ENCODE peak calls at places on chromosomes 4 and X, in seven cellular contexts. L is neural progenitor cell, B is right atrium auricular region, Q is osteoblast, R is upper lobe of right lung, A is SK-N-SH, K is hepatocyte. Y is an unnamed sample. For H3K36me3 and H3K4me1, the result is how much of the 10 kb centered on the place peaks cover.

GRCh38 chr4:6887591-6888371 is 21.8 kb upstream of the TBC1D14 start:
- DNase-seq in L (no peak), B (peak), Q (peak), R (peak), A (no peak), K (no peak), Y (no peak)

GRCh38 chr4:111736516-111736915 is 408.7 kb upstream of the FAM241A start:
- DNase-seq in L (no peak), B (no peak), Q (no peak), R (no peak), A (no peak), K (no peak), Y (no peak)

GRCh38 chrX:120306640-120307039 is 4.6 kb downstream of the TMEM255A start:
- DNase-seq in L (no peak), B (no peak), Q (no peak), R (no peak), A (no peak), K (no peak), Y (no peak)

GRCh38 chr4:60759518-60760245 is 440.4 kb upstream of the ADGRL3 start:
- DNase-seq in L (no peak), B (no peak), Q (no peak), R (no peak), A (no peak), K (no peak), Y (no peak)

GRCh38 chrX:24513416-24513815 is 48.3 kb downstream of the PDK3 start:
- DNase-seq in L (no peak), B (no peak), Q (no peak), R (no peak), A (no peak), K (no peak), Y (no peak)

GRCh38 chr4:84482564-84483563 is 16.2 kb downstream of the NKX6-1 start:
- DNase-seq in L (peak), B (no peak), Q (peak), R (peak), A (peak), K (no peak), Y (no peak)

GRCh38 chrX:122565952-122566351 is 618.1 kb upstream of the GRIA3 start:
- DNase-seq in L (no peak), B (no peak), Q (peak), R (no peak), A (peak), K (peak), Y (no peak)

GRCh38 chr4:2832981-2833670 is 10.5 kb upstream of the ADD1 start:
- DNase-seq in L (no peak), B (no peak), Q (peak), R (no peak), A (no peak), K (no peak), Y (peak)

GRCh38 chr4:56828784-56829535 is 7.5 kb upstream of the SPINK2 start:
- DNase-seq in L (no peak), B (no peak), Q (peak), R (no peak), A (no peak), K (no peak), Y (no peak)

GRCh38 chr4:113452868-113453620 is 308.5 kb downstream of the CAMK2D start:
- DNase-seq in L (peak), B (no peak), Q (no peak), R (no peak), A (no peak), K (no peak), Y (no peak)

GRCh38 chr4:163048447-163048846 is 118.2 kb downstream of the NAF1 start:
- DNase-seq in L (peak), B (no peak), Q (peak), R (no peak), A (peak), K (peak), Y (no peak)

GRCh38 chr4:37793562-37793961 is 32.9 kb upstream of the PGM2 start:
- DNase-seq in L (peak), B (no peak), Q (no peak), R (no peak), A (no peak), K (no peak), Y (no peak)

GRCh38 chrX:16212436-16212835 is 45.2 kb downstream of the MAGEB17 start:
- DNase-seq in L (peak), B (no peak), Q (peak), R (no peak), A (peak), K (peak), Y (no peak)

DNA sequence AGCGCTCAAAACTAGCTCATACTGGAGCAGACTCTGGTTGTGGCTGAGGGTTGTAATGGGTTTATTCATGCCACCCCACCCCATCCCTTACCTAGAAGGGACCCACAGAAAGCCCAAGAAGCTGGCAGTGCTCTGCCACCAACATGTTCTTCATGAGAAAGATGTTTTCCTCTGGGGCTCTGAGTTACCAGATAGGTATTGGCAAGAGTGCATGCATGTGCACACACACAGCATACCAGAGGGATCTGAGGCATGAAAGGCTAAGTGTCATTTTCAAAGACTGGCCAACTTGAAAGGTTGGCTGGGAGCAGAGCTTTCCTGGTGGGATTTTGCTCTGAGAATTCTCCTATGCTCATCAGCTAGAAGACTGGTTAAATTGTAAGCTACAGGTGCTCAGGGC is 65.2 kb downstream of the PHOX2B start:
- DNase-seq in L (no peak), B (no peak), Q (no peak), R (no peak), A (no peak), K (no peak), Y (no peak)
- H3K36me3 ChIP-seq in L (under half), B (half or more), Q (under half), R (half or more), A (under half), K (under half), Y (half or more)

GRCh38 chrX:95382799-95383198 is 1301.8 kb upstream of the DIAPH2 start:
- DNase-seq in L (no peak), B (no peak), Q (no peak), R (no peak), A (no peak), K (no peak), Y (no peak)
- H3K27ac ChIP-seq in L (no peak), B (no peak), Q (no peak), R (no peak), A (no peak), K (no peak), Y (no peak)

GRCh38 chr4:48227662-48228061 is 42.0 kb downstream of the TEC start:
- DNase-seq in L (no peak), B (no peak), Q (no peak), R (no peak), A (no peak), K (no peak), Y (no peak)

GRCh38 chr4:48226199-48226598 is 43.4 kb downstream of the TEC start:
- DNase-seq in L (no peak), B (no peak), Q (no peak), R (no peak), A (no peak), K (no peak), Y (no peak)

GRCh38 chr4:48223633-48224295 is 45.9 kb downstream of the TEC start:
- DNase-seq in L (no peak), B (no peak), Q (no peak), R (no peak), A (no peak), K (no peak), Y (no peak)

GRCh38 chr4:48225368-48226141 is 44.1 kb downstream of the TEC start:
- DNase-seq in L (no peak), B (no peak), Q (no peak), R (no peak), A (no peak), K (no peak), Y (no peak)

DNA sequence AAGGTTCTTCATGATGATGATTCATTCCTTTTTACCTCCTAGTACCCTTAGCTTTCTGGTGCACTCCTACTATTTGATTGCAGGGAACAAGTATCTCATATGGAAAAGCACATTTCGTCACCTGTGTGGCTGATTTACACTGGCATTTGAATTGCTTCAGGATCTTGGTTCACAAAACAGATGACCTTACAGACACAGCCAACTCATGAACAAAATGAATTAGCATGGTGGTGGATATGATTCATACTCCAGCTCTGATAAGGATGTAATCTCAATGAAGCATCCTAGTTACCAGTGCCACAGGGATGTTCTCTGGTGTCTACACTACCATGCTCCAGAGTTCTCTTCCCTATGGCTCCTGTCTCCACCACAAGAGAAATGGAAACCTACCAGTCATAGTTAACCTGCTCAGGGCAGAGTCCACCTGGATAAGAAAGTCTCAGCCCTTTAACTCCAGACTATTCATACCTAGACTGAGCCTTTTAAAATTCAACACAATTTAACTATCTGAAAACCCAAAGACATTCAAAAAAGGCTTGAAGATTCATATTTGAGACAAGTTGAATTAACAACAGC is 40.7 kb downstream of the TEC start:
- DNase-seq in L (no peak), B (no peak), Q (no peak), R (no peak), A (peak), K (no peak), Y (no peak)
- H3K4me1 ChIP-seq in L (under half), B (under half), Q (under half), R (under half), A (under half), K (under half), Y (under half)

GRCh38 chrX:1389993-1390285 is 2.0 kb downstream of the SLC25A6 start:
- DNase-seq in L (no peak), B (peak), Q (no peak), R (peak), A (no peak), K (no peak), Y (peak)

GRCh38 chrX:1392376-1393130 is 640 bp upstream of the SLC25A6 start:
- DNase-seq in L (peak), B (no peak), Q (peak), R (peak), A (peak), K (peak), Y (no peak)

GRCh38 chrX:1391370-1391706 is 575 bp downstream of the SLC25A6 start:
- DNase-seq in L (peak), B (no peak), Q (peak), R (no peak), A (peak), K (peak), Y (no peak)

GRCh38 chrX:1390621-1391369 is 1.1 kb downstream of the SLC25A6 start:
- DNase-seq in L (peak), B (peak), Q (no peak), R (peak), A (no peak), K (no peak), Y (peak)

DNA sequence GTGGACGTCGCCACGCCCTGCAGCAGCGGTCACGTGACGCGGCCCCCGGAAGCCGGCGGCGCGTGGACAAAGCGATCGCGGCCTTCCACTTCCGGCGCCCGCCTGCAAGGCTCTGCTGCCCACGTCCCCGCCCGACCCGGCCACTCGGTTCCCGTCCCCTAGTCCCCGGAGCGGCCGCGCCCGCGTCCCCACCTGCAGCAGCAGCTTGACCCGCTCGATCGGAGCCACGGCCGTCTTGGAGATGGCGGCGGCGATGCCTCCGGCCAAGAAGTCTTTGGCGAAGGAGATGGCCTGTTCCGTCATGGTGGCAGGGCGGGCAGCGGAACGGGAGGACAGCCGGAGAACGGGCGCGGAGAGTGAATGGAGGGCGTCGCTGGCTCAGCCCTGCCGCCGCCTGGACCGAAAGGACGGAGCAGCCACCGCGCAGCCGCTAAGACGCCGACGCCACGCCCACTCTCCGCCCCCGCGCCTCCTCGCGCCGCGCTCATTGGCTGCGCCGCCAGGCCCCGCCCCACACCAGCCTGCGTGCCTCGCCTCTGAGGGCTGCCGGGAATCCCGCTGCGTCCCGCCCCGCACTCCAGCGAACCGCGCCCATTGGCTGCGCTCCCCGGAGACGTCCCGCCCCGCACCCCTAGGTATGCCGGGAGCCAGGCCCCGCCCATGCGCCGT is at the start of gene SLC25A6:
- DNase-seq in L (peak), B (peak), Q (peak), R (peak), A (peak), K (peak), Y (peak)
- H3K36me3 ChIP-seq in L (under half), B (under half), Q (under half), R (under half), A (under half), K (under half), Y (under half)

DNA sequence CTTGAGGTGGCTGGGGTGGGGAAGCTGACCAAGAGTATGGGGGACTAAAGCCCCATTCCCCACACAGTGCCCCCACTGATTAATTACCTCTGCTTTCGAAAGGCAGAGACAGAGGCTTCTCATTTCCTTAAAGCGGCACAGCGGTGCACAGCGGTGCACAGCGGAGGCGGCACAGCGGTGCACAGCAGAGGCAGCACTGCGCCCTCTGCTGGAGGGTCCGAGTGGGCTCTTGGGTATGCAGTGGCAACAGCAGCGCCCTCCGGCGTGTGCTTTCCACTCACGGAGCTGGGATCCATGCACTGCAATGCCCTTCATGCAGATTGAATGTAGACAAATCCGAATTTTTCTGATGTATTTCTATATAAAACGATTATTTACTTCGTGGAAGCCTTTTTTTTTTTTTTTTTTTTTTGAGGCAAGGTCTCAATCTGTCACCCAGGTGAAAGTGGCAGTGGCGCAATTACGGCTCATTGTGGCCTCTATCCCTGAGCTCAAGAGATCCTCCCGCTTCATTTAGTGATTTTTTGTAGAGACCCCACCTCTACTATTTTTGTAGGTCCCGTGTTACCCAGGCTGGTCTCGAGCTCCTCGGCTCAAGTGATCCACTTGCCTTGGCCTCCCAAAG is 19.7 kb upstream of the PRPS2 start:
- DNase-seq in L (peak), B (no peak), Q (no peak), R (peak), A (peak), K (peak), Y (no peak)
- H3K27ac ChIP-seq in L (no peak), B (no peak), Q (no peak), R (no peak), A (no peak), K (no peak), Y (no peak)

DNA sequence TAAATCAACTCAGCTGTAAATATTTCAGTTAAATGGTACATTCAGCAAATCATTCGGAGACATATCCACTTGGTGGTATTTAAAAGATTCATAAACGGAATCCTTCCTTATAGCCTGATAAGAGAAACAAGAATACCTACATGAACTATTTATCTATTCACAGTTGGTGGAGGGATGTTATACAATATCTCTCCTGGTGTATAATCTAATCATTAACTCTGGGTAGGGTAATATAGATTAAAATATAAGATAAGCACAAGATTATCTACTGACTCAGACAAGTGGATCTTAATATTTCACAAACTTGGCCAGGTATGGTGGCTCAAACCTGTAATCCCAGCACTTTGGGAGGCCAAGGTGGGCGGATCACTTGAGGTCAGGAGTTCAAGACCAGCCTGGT is 164.5 kb upstream of the MAP3K15 start:
- DNase-seq in L (no peak), B (no peak), Q (no peak), R (no peak), A (no peak), K (no peak), Y (no peak)
- H3K4me1 ChIP-seq in L (under half), B (under half), Q (under half), R (under half), A (under half), K (under half), Y (under half)

DNA sequence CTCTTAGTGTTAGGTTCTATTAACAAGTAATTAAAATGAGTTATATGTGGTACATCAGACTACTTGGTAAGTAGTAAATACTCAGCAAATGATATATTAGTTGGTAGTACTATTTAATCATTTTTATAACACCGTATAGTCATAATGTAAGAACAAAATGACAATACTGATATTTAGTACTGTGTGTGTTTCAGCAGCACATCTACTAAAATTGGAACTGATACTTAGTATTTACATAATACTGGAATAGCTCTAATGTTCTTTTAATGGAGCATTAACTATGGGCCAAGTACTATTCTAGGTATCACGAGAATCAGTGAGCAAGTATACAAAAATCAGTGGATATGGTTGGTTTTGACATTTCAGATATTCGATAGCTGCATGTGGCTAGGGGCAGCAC is 35.3 kb downstream of the ERVMER34-1 start:
- DNase-seq in L (no peak), B (no peak), Q (no peak), R (no peak), A (no peak), K (no peak), Y (no peak)
- H3K36me3 ChIP-seq in L (under half), B (under half), Q (under half), R (under half), A (under half), K (under half), Y (under half)

Y was measured in ascending aorta.